ENCODE peak calls at places on chromosome 20, in six cellular contexts. M is SK-N-SH, L is GM12878, U is K562, X is HCT116, V is HepG2. T is an unnamed sample.

GRCh38 chr20:8527998-8528397 is 395.9 kb downstream of the PLCB1 start:
- DNase-seq in U (no peak), M (no peak), V (no peak), X (no peak), L (peak), T (no peak)

GRCh38 chr20:5504061-5504739 is 187.4 kb upstream of the PROKR2 start:
- DNase-seq in M (peak), V (peak), X (no peak), U (peak), L (no peak), T (no peak)

GRCh38 chr20:62766716-62767115 is 29.6 kb upstream of the MRGBP start:
- DNase-seq in M (no peak), U (no peak), X (no peak), L (no peak), V (no peak), T (peak)

GRCh38 chr20:53809242-53809641 is 215.6 kb upstream of the ZNF217 start:
- DNase-seq in M (no peak), L (no peak), U (no peak), X (no peak), V (no peak), T (no peak)

GRCh38 chr20:63080411-63080810 is 73.6 kb upstream of the BHLHE23 start:
- DNase-seq in X (no peak), V (no peak), M (no peak), L (no peak), U (no peak), T (no peak)

GRCh38 chr20:45041464-45042337 is 59.2 kb downstream of the KCNS1 start:
- DNase-seq in U (no peak), X (peak), L (no peak), M (no peak), V (no peak), T (no peak)

GRCh38 chr20:5033566-5033965 is 32.3 kb upstream of the SLC23A2 start:
- DNase-seq in L (no peak), M (no peak), U (no peak), X (no peak), V (peak), T (no peak)

GRCh38 chr20:58870293-58871014 is 17.9 kb downstream of the GNAS start:
- DNase-seq in M (peak), L (no peak), V (peak), U (peak), X (no peak), T (peak)

GRCh38 chr20:2537101-2537500 is 728 bp downstream of the TMC2 start:
- DNase-seq in U (no peak), M (no peak), V (no peak), L (no peak), X (no peak), T (no peak)

GRCh38 chr20:63223121-63223825 is 7.3 kb upstream of the YTHDF1 start:
- DNase-seq in U (peak), M (peak), L (no peak), V (peak), X (no peak), T (peak)

GRCh38 chr20:34986311-34987287 is 30.9 kb downstream of the MYH7B start:
- DNase-seq in L (no peak), M (no peak), X (no peak), U (no peak), V (no peak), T (no peak)

GRCh38 chr20:13008761-13009681 is at the start of gene SPTLC3:
- DNase-seq in M (no peak), V (peak), U (no peak), X (no peak), L (no peak), T (peak)

GRCh38 chr20:21101453-21102251 is 4.5 kb downstream of the LINC00237 start:
- DNase-seq in M (peak), X (no peak), L (no peak), V (no peak), U (no peak), T (no peak)

GRCh38 chr20:21100590-21101452 is 5.3 kb downstream of the LINC00237 start:
- DNase-seq in L (no peak), U (no peak), V (no peak), M (peak), X (no peak), T (no peak)

GRCh38 chr20:21102252-21102609 is 3.9 kb downstream of the LINC00237 start:
- DNase-seq in U (no peak), X (no peak), M (peak), L (no peak), V (no peak), T (no peak)

GRCh38 chr20:21099653-21100589 is 6.2 kb downstream of the LINC00237 start:
- DNase-seq in M (peak), X (no peak), V (no peak), U (peak), L (no peak), T (no peak)

DNA sequence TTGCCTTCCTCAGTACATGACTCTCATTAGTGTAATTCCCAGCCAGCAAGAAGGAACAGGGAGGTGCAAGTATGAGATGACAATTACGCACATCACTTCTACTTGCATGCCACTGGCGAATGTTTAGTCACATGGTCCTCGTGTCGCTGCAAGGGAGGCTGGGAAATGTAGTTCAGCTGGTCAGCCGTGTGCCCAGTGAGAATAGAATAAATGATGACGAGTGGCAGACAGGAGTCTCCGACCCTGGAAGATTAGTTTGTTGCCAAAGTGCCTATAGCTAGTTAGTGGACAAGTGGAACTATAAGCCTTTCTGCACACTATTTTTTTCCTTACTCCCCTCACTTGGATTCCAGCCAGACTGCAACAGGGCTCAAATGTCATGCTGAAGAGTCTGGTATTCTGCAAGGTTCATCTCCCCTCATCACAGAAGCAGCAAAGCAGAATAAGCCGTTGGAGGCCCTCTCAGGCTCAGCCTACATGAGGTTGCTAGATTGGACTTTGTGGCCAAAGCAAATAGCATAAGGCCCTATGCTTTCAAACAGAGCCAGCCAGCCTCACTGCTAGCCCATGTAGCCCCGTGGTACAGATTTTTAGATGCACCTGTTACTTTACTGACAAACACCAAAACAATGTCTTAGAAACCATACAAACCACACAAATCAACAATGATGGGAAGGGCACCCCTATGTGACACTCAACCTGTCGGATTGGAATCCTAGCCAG is 9.7 kb downstream of the LINC00237 start:
- DNase-seq in L (peak), V (peak), M (peak), X (peak), U (peak), T (peak)
- TF ChIP-seq JUND in L (no peak), V (no peak), M (no peak), X (no peak), U (no peak), T (no peak)

DNA sequence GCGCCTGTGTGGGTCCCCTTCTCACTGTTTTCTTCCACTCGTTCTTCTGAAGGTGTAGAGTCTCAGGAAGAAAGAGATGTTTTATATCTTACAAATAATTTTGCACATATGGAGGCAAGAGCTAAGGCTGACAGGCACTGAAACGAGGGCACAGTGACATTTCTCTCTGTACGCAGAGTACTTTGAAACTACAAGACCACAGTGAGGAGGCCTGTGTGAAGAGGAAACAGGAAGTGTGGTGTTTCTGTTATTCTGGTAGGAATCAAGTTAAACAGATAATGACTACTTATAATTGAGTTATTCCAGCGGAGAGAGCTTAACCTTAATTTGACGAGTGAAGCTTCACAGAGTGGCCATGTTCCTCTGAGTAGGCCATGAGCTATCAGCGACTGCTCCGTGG is 4.8 kb downstream of the CDH4 start:
- DNase-seq in X (no peak), V (no peak), M (no peak), L (no peak), U (no peak), T (no peak)
- TF ChIP-seq JUND in X (no peak), V (no peak), M (no peak), L (no peak), U (no peak), T (no peak)

GRCh38 chr20:48789781-48790544 is 37.8 kb downstream of the PREX1 start:
- DNase-seq in M (no peak), X (no peak), U (no peak), L (no peak), V (no peak), T (no peak)

GRCh38 chr20:48791666-48792071 is 36.1 kb downstream of the PREX1 start:
- DNase-seq in L (no peak), U (no peak), X (no peak), M (no peak), V (no peak), T (peak)

GRCh38 chr20:48788486-48789072 is 39.2 kb downstream of the PREX1 start:
- DNase-seq in V (no peak), L (peak), M (no peak), X (no peak), U (no peak), T (no peak)

GRCh38 chr20:48789185-48789668 is 38.6 kb downstream of the PREX1 start:
- DNase-seq in U (peak), M (no peak), X (no peak), V (no peak), L (no peak), T (no peak)

DNA sequence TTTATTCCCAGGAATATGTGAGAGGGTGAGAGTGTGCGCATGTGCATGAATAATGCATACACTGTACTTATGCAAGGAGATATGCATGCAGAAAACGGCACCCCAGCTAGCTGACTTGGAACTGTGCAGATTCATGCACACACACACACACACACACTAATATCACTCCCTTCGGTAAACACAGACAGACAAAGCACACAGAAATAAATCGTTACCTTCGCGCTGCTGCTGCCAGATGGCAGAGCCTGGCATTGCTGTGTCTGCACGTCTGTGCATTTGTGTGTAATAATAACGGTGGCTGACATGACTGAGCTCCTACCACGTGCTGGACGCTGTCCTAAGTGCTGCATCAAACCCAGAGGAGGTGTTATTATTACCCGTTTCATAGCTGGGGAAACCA is 36.8 kb downstream of the PREX1 start:
- DNase-seq in U (no peak), M (peak), L (no peak), X (no peak), V (no peak), T (peak)
- TF ChIP-seq JUND in U (no peak), M (no peak), L (no peak), X (no peak), V (no peak), T (no peak)

DNA sequence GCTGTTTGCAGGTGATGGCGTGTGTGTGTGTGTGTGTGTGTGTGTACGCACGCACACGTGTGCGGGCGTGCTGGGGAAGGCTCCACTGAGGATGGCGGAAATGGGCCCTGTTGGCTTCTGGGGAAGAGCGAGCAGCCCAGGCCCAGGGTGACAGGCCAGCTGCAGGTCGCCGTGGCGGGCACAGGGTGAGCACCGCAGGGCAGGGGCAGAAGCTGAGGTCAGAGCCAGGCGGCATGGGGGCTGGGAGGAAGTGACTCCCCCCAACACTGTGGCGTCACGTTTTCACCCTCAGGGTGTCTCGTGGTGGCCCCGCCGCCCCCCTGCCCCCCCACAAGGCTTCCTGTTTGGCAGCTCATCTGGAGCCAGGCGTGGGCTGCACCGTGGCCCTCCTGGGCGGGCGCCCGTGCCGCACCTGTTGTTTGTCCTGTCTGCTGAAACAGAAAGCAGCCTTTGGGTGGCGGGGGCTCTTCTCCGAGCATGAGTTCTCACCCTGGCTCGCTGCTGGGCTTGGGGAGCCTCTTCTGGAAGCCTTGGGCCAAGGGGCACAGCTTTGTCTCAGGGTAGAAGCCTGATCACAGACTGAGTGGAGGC is 7.1 kb downstream of the RBM38 start:
- DNase-seq in M (no peak), V (no peak), X (no peak), L (peak), U (no peak), T (no peak)
- TF ChIP-seq JUND in M (no peak), V (no peak), X (no peak), L (peak), U (no peak), T (no peak)

GRCh38 chr20:51487525-51488279 is 54.8 kb downstream of the NFATC2 start:
- DNase-seq in X (peak), U (peak), V (peak), L (no peak), M (no peak), T (no peak)
- TF ChIP-seq JUND in X (peak), U (no peak), V (no peak), L (no peak), M (no peak), T (no peak)

T was measured in T47D.